ENCODE peak calls at places on chromosomes 2 and 18, in ten cellular contexts. U, G, O, A, V, D, I, M, N and R are unnamed samples.

GRCh38 chr2:15765211-15765610 is 173.5 kb downstream of the DDX1 start:
- DNase-seq in U (no peak), G (peak; percentile 4), O (no peak), A (no peak), V (no peak), D (no peak), I (no peak), M (no peak), N (no peak), R (no peak)

GRCh38 chr2:32064021-32064678 is 794 bp downstream of the SPAST start:
- DNase-seq in U (peak; percentile 8), G (no peak), O (no peak), A (peak; percentile 9), V (no peak), D (no peak), I (peak; percentile 29), M (peak; percentile 13), N (peak; percentile 1), R (peak; percentile 13)

GRCh38 chr18:50581517-50581916 is 21.6 kb downstream of the MAPK4 start:
- DNase-seq in U (no peak), G (no peak), O (no peak), A (no peak), V (no peak), D (no peak), I (no peak), M (no peak), N (no peak), R (no peak)

GRCh38 chr2:234953116-234954031 is 1.6 kb downstream of the SH3BP4 start:
- DNase-seq in U (no peak), G (peak; percentile 60), O (no peak), A (peak; percentile 52), V (no peak), D (no peak), I (no peak), M (peak; percentile 34), N (no peak), R (no peak)

GRCh38 chr18:67007085-67007484 is 403.2 kb upstream of the CDH19 start:
- DNase-seq in U (no peak), G (no peak), O (no peak), A (no peak), V (no peak), D (no peak), I (no peak), M (no peak), N (no peak), R (no peak)

GRCh38 chr2:227191367-227191766 is 26.9 kb downstream of the COL4A3 start:
- DNase-seq in U (peak; percentile 35), G (peak; percentile 68), O (peak; percentile 39), A (peak; percentile 45), V (no peak), D (no peak), I (no peak), M (no peak), N (peak; percentile 29), R (no peak)

GRCh38 chr18:21997207-21998143 is 171.9 kb upstream of the GATA6 start:
- DNase-seq in U (peak; percentile 49), G (peak; percentile 67), O (peak; percentile 31), A (peak; percentile 56), V (no peak), D (no peak), I (no peak), M (peak; percentile 75), N (peak; percentile 34), R (peak; percentile 65)

GRCh38 chr2:240131941-240132650 is 4.0 kb downstream of the COPS9 start:
- DNase-seq in U (no peak), G (peak; percentile 83), O (no peak), A (no peak), V (no peak), D (peak; percentile 45), I (no peak), M (no peak), N (no peak), R (no peak)

GRCh38 chr18:9297007-9297393 is 37.6 kb upstream of the TWSG1 start:
- DNase-seq in U (no peak), G (no peak), O (no peak), A (no peak), V (peak; percentile 75), D (no peak), I (no peak), M (no peak), N (no peak), R (no peak)

GRCh38 chr2:221572180-221572820 is at the start of gene EPHA4:
- DNase-seq in U (peak; percentile 90), G (peak; percentile 93), O (peak; percentile 88), A (peak; percentile 82), V (peak; percentile 92), D (peak; percentile 92), I (peak; percentile 81), M (peak; percentile 97), N (peak; percentile 75), R (peak; percentile 67)

GRCh38 chr2:48414196-48414595 is 115.8 kb upstream of the STON1 start:
- DNase-seq in U (no peak), G (no peak), O (no peak), A (no peak), V (no peak), D (no peak), I (no peak), M (no peak), N (no peak), R (no peak)

DNA sequence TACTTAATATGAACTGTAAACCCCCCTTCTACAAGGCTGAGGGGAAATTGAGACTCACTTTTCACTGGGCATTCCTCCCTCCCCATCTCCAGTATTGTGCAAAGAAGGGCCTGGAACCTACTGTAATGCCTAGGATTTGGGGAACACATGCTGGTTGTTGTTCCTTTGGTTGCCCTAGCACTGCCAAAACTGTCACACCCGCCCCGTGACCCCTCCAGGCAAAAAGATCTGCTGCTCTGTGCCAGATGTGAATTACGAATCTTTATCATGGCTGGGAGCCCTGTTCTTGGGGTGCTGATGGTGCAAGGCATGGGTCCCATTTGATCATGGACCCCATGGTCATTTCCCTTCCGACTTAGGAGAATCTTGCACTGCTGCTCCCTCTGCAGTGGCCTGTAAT is 95.4 kb downstream of the CABLES1 start:
- DNase-seq in U (no peak), G (no peak), O (no peak), A (peak; percentile 34), V (no peak), D (no peak), I (no peak), M (no peak), N (no peak), R (no peak)
- H3K4me3 ChIP-seq in U (no peak overlapping the region), G (no peak overlapping the region), O (no peak overlapping the region), A (no peak overlapping the region), V (no peak overlapping the region), D (no peak overlapping the region), I (no peak overlapping the region), M (no peak overlapping the region), N (no peak overlapping the region), R (no peak overlapping the region)

GRCh38 chr2:233828546-233829192 is 25.7 kb downstream of the HJURP start:
- DNase-seq in U (no peak), G (peak; percentile 52), O (no peak), A (no peak), V (no peak), D (peak; percentile 57), I (no peak), M (no peak), N (no peak), R (no peak)
- TF ChIP-seq CTCF in U (no peak), G (peak; percentile 17), O (no peak), A (no peak), V (no peak), D (no peak), I (no peak), M (no peak), N (no peak), R (no peak)

DNA sequence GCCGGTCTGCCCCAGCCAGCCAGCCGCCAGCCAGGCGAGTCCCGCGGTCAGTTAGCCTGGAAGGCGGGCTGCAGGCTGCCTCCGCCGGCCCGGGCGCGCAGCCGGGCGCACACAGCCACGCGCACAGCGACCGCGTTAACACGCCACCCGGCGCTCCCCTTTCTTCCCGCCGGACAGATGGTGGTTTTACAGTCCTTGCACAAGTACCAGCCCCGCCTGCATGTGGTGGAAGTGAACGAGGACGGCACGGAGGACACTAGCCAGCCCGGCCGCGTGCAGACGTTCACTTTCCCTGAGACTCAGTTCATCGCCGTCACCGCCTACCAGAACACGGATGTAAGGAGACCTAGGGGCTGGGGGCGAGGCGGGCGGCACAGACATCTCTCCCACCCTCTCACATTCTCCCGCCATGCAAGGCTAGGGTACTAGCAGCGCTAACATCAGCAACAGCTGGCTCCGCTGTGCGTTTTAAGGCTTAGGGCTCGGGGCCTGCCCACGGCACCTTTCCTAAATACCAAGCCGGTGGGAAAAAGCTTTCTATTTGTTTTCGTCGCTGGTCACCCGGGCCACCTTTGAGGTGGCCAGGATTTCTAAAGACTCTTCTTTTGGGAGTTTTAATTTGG is 2.7 kb downstream of the TBR1 start:
- DNase-seq in U (peak; percentile 12), G (peak; percentile 87), O (no peak), A (no peak), V (peak; percentile 63), D (no peak), I (no peak), M (peak; percentile 38), N (no peak), R (no peak)
- H3K4me3 ChIP-seq in U (no peak overlapping the region), G (peak overlapping the region; percentile 76), O (no peak overlapping the region), A (peak overlapping the region; percentile 35), V (no peak overlapping the region), D (no peak overlapping the region), I (no peak overlapping the region), M (no peak overlapping the region), N (peak overlapping the region; percentile 33), R (no peak overlapping the region)

GRCh38 chr2:105296017-105296611 is 33.4 kb downstream of the TGFBRAP1 start:
- DNase-seq in U (no peak), G (peak; percentile 0), O (no peak), A (no peak), V (no peak), D (no peak), I (no peak), M (no peak), N (no peak), R (no peak)

GRCh38 chr2:105294046-105294445 is 35.5 kb downstream of the TGFBRAP1 start:
- DNase-seq in U (no peak), G (peak; percentile 10), O (no peak), A (no peak), V (no peak), D (no peak), I (no peak), M (no peak), N (no peak), R (no peak)

GRCh38 chr2:105291981-105292380 is 37.6 kb downstream of the TGFBRAP1 start:
- DNase-seq in U (peak; percentile 4), G (no peak), O (no peak), A (no peak), V (no peak), D (no peak), I (no peak), M (no peak), N (peak; percentile 10), R (no peak)

GRCh38 chr2:105297211-105297610 is 32.3 kb downstream of the TGFBRAP1 start:
- DNase-seq in U (no peak), G (peak; percentile 22), O (no peak), A (no peak), V (no peak), D (no peak), I (no peak), M (no peak), N (no peak), R (no peak)

DNA sequence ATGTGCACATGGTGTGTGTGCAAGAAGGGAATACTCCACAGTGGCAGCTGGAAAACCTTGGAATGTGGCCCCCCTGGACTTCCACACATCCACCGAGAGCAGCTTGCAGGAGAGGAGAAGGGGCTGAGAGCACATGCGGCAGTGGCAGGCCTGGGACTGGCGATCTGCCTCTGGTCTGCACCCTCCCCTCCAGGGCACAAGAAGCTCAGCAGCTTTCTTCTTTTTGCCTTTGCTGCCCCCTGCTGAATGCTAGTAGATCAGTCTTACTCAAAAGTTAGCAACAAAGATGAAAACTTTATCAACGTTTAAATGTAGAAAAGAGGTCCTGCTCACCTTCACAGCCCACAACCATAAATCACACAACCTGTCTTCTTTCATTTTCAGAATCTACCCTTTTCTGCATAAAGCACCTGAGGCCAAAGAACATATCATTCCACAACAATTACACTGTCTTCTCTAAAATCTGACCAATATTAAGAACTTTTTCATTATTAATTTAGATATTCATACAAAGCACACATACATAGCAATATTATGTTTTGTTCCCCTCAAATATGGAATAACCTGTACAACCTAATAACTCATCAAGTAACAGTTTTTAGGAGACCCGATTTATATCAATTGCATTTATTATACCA is 34.6 kb downstream of the TGFBRAP1 start:
- DNase-seq in U (peak; percentile 72), G (peak; percentile 92), O (peak; percentile 82), A (peak; percentile 74), V (no peak), D (no peak), I (no peak), M (peak; percentile 80), N (peak; percentile 60), R (peak; percentile 50)
- TF ChIP-seq CTCF in U (peak; percentile 75), G (peak; percentile 84), O (peak; percentile 73), A (peak; percentile 73), V (peak; percentile 21), D (peak; percentile 39), I (peak; percentile 3), M (peak; percentile 72), N (peak; percentile 63), R (peak; percentile 66)